ENCODE peak calls at places on chromosomes 2 and 18, in eight cellular contexts. One of them, this sample, is unnamed.

GRCh38 chr2:202269585-202269984 is 4.0 kb downstream of the NOP58 start:
- DNase-seq in dorsolateral prefrontal cortex: no peak
- DNase-seq in Daoy: no peak
- DNase-seq in NCI-H2029: no peak
- DNase-seq in activated naive CD4-positive, alpha-beta T cell treated with anti-CD3 and anti-CD28 coated beads, Interleukin-2, amount 50 U/mL, for 16 hours: no peak
- DNase-seq in spleen: no peak
- DNase-seq in GM12878: peak
- DNase-seq in astrocyte of the spinal cord: no peak
- DNase-seq in this sample: no peak

GRCh38 chr2:60958361-60958760 is 59.2 kb upstream of the PEX13 start:
- DNase-seq in dorsolateral prefrontal cortex: no peak
- DNase-seq in Daoy: peak
- DNase-seq in NCI-H2029: no peak
- DNase-seq in activated naive CD4-positive, alpha-beta T cell treated with anti-CD3 and anti-CD28 coated beads, Interleukin-2, amount 50 U/mL, for 16 hours: no peak
- DNase-seq in spleen: no peak
- DNase-seq in GM12878: no peak
- DNase-seq in astrocyte of the spinal cord: peak
- DNase-seq in this sample: no peak

GRCh38 chr2:111126581-111126980 is 5.9 kb downstream of the BCL2L11 start:
- DNase-seq in dorsolateral prefrontal cortex: no peak
- DNase-seq in Daoy: no peak
- DNase-seq in NCI-H2029: no peak
- DNase-seq in activated naive CD4-positive, alpha-beta T cell treated with anti-CD3 and anti-CD28 coated beads, Interleukin-2, amount 50 U/mL, for 16 hours: no peak
- DNase-seq in spleen: no peak
- DNase-seq in GM12878: no peak
- DNase-seq in astrocyte of the spinal cord: no peak
- DNase-seq in this sample: no peak

GRCh38 chr2:16258350-16258749 is 318.0 kb downstream of the MYCN start:
- DNase-seq in dorsolateral prefrontal cortex: no peak
- DNase-seq in Daoy: no peak
- DNase-seq in NCI-H2029: no peak
- DNase-seq in activated naive CD4-positive, alpha-beta T cell treated with anti-CD3 and anti-CD28 coated beads, Interleukin-2, amount 50 U/mL, for 16 hours: no peak
- DNase-seq in spleen: no peak
- DNase-seq in GM12878: no peak
- DNase-seq in astrocyte of the spinal cord: no peak
- DNase-seq in this sample: no peak

GRCh38 chr2:191915750-191916149 is 68.9 kb upstream of the CAVIN2 start:
- DNase-seq in dorsolateral prefrontal cortex: no peak
- DNase-seq in Daoy: no peak
- DNase-seq in NCI-H2029: no peak
- DNase-seq in activated naive CD4-positive, alpha-beta T cell treated with anti-CD3 and anti-CD28 coated beads, Interleukin-2, amount 50 U/mL, for 16 hours: no peak
- DNase-seq in spleen: no peak
- DNase-seq in GM12878: no peak
- DNase-seq in astrocyte of the spinal cord: no peak
- DNase-seq in this sample: no peak

GRCh38 chr18:79578396-79579260 is 101.0 kb upstream of the CTDP1 start:
- DNase-seq in dorsolateral prefrontal cortex: no peak
- DNase-seq in Daoy: no peak
- DNase-seq in NCI-H2029: no peak
- DNase-seq in activated naive CD4-positive, alpha-beta T cell treated with anti-CD3 and anti-CD28 coated beads, Interleukin-2, amount 50 U/mL, for 16 hours: peak
- DNase-seq in spleen: peak
- DNase-seq in GM12878: no peak
- DNase-seq in astrocyte of the spinal cord: no peak
- DNase-seq in this sample: no peak

GRCh38 chr2:164620873-164621760 is at the start of gene GRB14:
- DNase-seq in dorsolateral prefrontal cortex: peak
- DNase-seq in Daoy: peak
- DNase-seq in NCI-H2029: peak
- DNase-seq in activated naive CD4-positive, alpha-beta T cell treated with anti-CD3 and anti-CD28 coated beads, Interleukin-2, amount 50 U/mL, for 16 hours: no peak
- DNase-seq in spleen: peak
- DNase-seq in GM12878: no peak
- DNase-seq in astrocyte of the spinal cord: peak
- DNase-seq in this sample: no peak

GRCh38 chr18:13381331-13381730 is 162.8 kb downstream of the LDLRAD4 start:
- DNase-seq in dorsolateral prefrontal cortex: no peak
- DNase-seq in Daoy: no peak
- DNase-seq in NCI-H2029: no peak
- DNase-seq in activated naive CD4-positive, alpha-beta T cell treated with anti-CD3 and anti-CD28 coated beads, Interleukin-2, amount 50 U/mL, for 16 hours: no peak
- DNase-seq in spleen: no peak
- DNase-seq in GM12878: no peak
- DNase-seq in astrocyte of the spinal cord: no peak
- DNase-seq in this sample: no peak

GRCh38 chr18:12236934-12237832 is 17.0 kb upstream of the CIDEA start:
- DNase-seq in dorsolateral prefrontal cortex: peak
- DNase-seq in Daoy: peak
- DNase-seq in NCI-H2029: peak
- DNase-seq in activated naive CD4-positive, alpha-beta T cell treated with anti-CD3 and anti-CD28 coated beads, Interleukin-2, amount 50 U/mL, for 16 hours: peak
- DNase-seq in spleen: peak
- DNase-seq in GM12878: no peak
- DNase-seq in astrocyte of the spinal cord: peak
- DNase-seq in this sample: peak

GRCh38 chr2:134739879-134740301 is 21.1 kb upstream of the TMEM163 start:
- DNase-seq in dorsolateral prefrontal cortex: no peak
- DNase-seq in Daoy: peak
- DNase-seq in NCI-H2029: no peak
- DNase-seq in activated naive CD4-positive, alpha-beta T cell treated with anti-CD3 and anti-CD28 coated beads, Interleukin-2, amount 50 U/mL, for 16 hours: no peak
- DNase-seq in spleen: peak
- DNase-seq in GM12878: peak
- DNase-seq in astrocyte of the spinal cord: no peak
- DNase-seq in this sample: no peak

GRCh38 chr2:240820014-240820606 is at the start of gene KIF1A:
- DNase-seq in dorsolateral prefrontal cortex: peak
- DNase-seq in Daoy: peak
- DNase-seq in NCI-H2029: peak
- DNase-seq in activated naive CD4-positive, alpha-beta T cell treated with anti-CD3 and anti-CD28 coated beads, Interleukin-2, amount 50 U/mL, for 16 hours: peak
- DNase-seq in spleen: peak
- DNase-seq in GM12878: no peak
- DNase-seq in astrocyte of the spinal cord: no peak
- DNase-seq in this sample: peak

GRCh38 chr2:96118698-96119388 is 2.5 kb upstream of the ADRA2B start:
- DNase-seq in dorsolateral prefrontal cortex: no peak
- DNase-seq in Daoy: no peak
- DNase-seq in NCI-H2029: no peak
- DNase-seq in activated naive CD4-positive, alpha-beta T cell treated with anti-CD3 and anti-CD28 coated beads, Interleukin-2, amount 50 U/mL, for 16 hours: no peak
- DNase-seq in spleen: peak
- DNase-seq in GM12878: no peak
- DNase-seq in astrocyte of the spinal cord: no peak
- DNase-seq in this sample: no peak

GRCh38 chr2:43458002-43458628 is 137.7 kb downstream of the THADA start:
- DNase-seq in dorsolateral prefrontal cortex: no peak
- DNase-seq in Daoy: peak
- DNase-seq in NCI-H2029: no peak
- DNase-seq in activated naive CD4-positive, alpha-beta T cell treated with anti-CD3 and anti-CD28 coated beads, Interleukin-2, amount 50 U/mL, for 16 hours: no peak
- DNase-seq in spleen: no peak
- DNase-seq in GM12878: no peak
- DNase-seq in astrocyte of the spinal cord: peak
- DNase-seq in this sample: no peak

GRCh38 chr2:99881901-99882591 is 260.3 kb downstream of the AFF3 start:
- DNase-seq in dorsolateral prefrontal cortex: no peak
- DNase-seq in Daoy: peak
- DNase-seq in NCI-H2029: no peak
- DNase-seq in activated naive CD4-positive, alpha-beta T cell treated with anti-CD3 and anti-CD28 coated beads, Interleukin-2, amount 50 U/mL, for 16 hours: no peak
- DNase-seq in spleen: no peak
- DNase-seq in GM12878: no peak
- DNase-seq in astrocyte of the spinal cord: peak
- DNase-seq in this sample: no peak

GRCh38 chr2:42142476-42143184 is 26.5 kb upstream of the EML4 start:
- DNase-seq in dorsolateral prefrontal cortex: no peak
- DNase-seq in Daoy: no peak
- DNase-seq in NCI-H2029: no peak
- DNase-seq in activated naive CD4-positive, alpha-beta T cell treated with anti-CD3 and anti-CD28 coated beads, Interleukin-2, amount 50 U/mL, for 16 hours: no peak
- DNase-seq in spleen: no peak
- DNase-seq in GM12878: no peak
- DNase-seq in astrocyte of the spinal cord: peak
- DNase-seq in this sample: no peak

GRCh38 chr2:214989187-214989586 is 149.2 kb downstream of the ABCA12 start:
- DNase-seq in dorsolateral prefrontal cortex: no peak
- DNase-seq in Daoy: no peak
- DNase-seq in NCI-H2029: no peak
- DNase-seq in activated naive CD4-positive, alpha-beta T cell treated with anti-CD3 and anti-CD28 coated beads, Interleukin-2, amount 50 U/mL, for 16 hours: no peak
- DNase-seq in spleen: no peak
- DNase-seq in GM12878: no peak
- DNase-seq in astrocyte of the spinal cord: no peak
- DNase-seq in this sample: no peak

GRCh38 chr2:10452334-10452733 is 4.2 kb upstream of the ODC1 start:
- DNase-seq in dorsolateral prefrontal cortex: no peak
- DNase-seq in Daoy: peak
- DNase-seq in NCI-H2029: peak
- DNase-seq in activated naive CD4-positive, alpha-beta T cell treated with anti-CD3 and anti-CD28 coated beads, Interleukin-2, amount 50 U/mL, for 16 hours: no peak
- DNase-seq in spleen: no peak
- DNase-seq in GM12878: no peak
- DNase-seq in astrocyte of the spinal cord: peak
- DNase-seq in this sample: peak

GRCh38 chr2:219684721-219685689 is 57.6 kb downstream of the SLC4A3 start:
- DNase-seq in dorsolateral prefrontal cortex: peak
- DNase-seq in Daoy: peak
- DNase-seq in NCI-H2029: peak
- DNase-seq in activated naive CD4-positive, alpha-beta T cell treated with anti-CD3 and anti-CD28 coated beads, Interleukin-2, amount 50 U/mL, for 16 hours: peak
- DNase-seq in spleen: peak
- DNase-seq in GM12878: peak
- DNase-seq in astrocyte of the spinal cord: peak
- DNase-seq in this sample: peak

GRCh38 chr2:189336276-189336975 is 104.8 kb upstream of the WDR75 start:
- DNase-seq in dorsolateral prefrontal cortex: no peak
- DNase-seq in Daoy: no peak
- DNase-seq in NCI-H2029: no peak
- DNase-seq in activated naive CD4-positive, alpha-beta T cell treated with anti-CD3 and anti-CD28 coated beads, Interleukin-2, amount 50 U/mL, for 16 hours: no peak
- DNase-seq in spleen: no peak
- DNase-seq in GM12878: no peak
- DNase-seq in astrocyte of the spinal cord: no peak
- DNase-seq in this sample: no peak

GRCh38 chr2:165794520-165794882 is 454 bp upstream of the GALNT3 start:
- DNase-seq in dorsolateral prefrontal cortex: peak
- DNase-seq in Daoy: peak
- DNase-seq in NCI-H2029: peak
- DNase-seq in activated naive CD4-positive, alpha-beta T cell treated with anti-CD3 and anti-CD28 coated beads, Interleukin-2, amount 50 U/mL, for 16 hours: peak
- DNase-seq in spleen: peak
- DNase-seq in GM12878: peak
- DNase-seq in astrocyte of the spinal cord: peak
- DNase-seq in this sample: peak

GRCh38 chr2:13666582-13667414 is 950.1 kb downstream of the TRIB2 start:
- DNase-seq in dorsolateral prefrontal cortex: no peak
- DNase-seq in Daoy: no peak
- DNase-seq in NCI-H2029: no peak
- DNase-seq in activated naive CD4-positive, alpha-beta T cell treated with anti-CD3 and anti-CD28 coated beads, Interleukin-2, amount 50 U/mL, for 16 hours: no peak
- DNase-seq in spleen: no peak
- DNase-seq in GM12878: peak
- DNase-seq in astrocyte of the spinal cord: no peak
- DNase-seq in this sample: no peak

GRCh38 chr2:64259301-64259700 is 115.1 kb upstream of the PELI1 start:
- DNase-seq in dorsolateral prefrontal cortex: no peak
- DNase-seq in Daoy: no peak
- DNase-seq in NCI-H2029: no peak
- DNase-seq in activated naive CD4-positive, alpha-beta T cell treated with anti-CD3 and anti-CD28 coated beads, Interleukin-2, amount 50 U/mL, for 16 hours: no peak
- DNase-seq in spleen: no peak
- DNase-seq in GM12878: no peak
- DNase-seq in astrocyte of the spinal cord: no peak
- DNase-seq in this sample: no peak

GRCh38 chr2:177201919-177202346 is 10.7 kb upstream of the HNRNPA3 start:
- DNase-seq in dorsolateral prefrontal cortex: no peak
- DNase-seq in Daoy: no peak
- DNase-seq in NCI-H2029: no peak
- DNase-seq in activated naive CD4-positive, alpha-beta T cell treated with anti-CD3 and anti-CD28 coated beads, Interleukin-2, amount 50 U/mL, for 16 hours: no peak
- DNase-seq in spleen: no peak
- DNase-seq in GM12878: no peak
- DNase-seq in astrocyte of the spinal cord: no peak
- DNase-seq in this sample: no peak

GRCh38 chr2:234593636-234594035 is 96.8 kb upstream of the ARL4C start:
- DNase-seq in dorsolateral prefrontal cortex: no peak
- DNase-seq in Daoy: no peak
- DNase-seq in NCI-H2029: no peak
- DNase-seq in activated naive CD4-positive, alpha-beta T cell treated with anti-CD3 and anti-CD28 coated beads, Interleukin-2, amount 50 U/mL, for 16 hours: no peak
- DNase-seq in spleen: no peak
- DNase-seq in GM12878: no peak
- DNase-seq in astrocyte of the spinal cord: peak
- DNase-seq in this sample: no peak

GRCh38 chr18:67864677-67865340 is 348.3 kb upstream of the DSEL start:
- DNase-seq in dorsolateral prefrontal cortex: no peak
- DNase-seq in Daoy: no peak
- DNase-seq in NCI-H2029: no peak
- DNase-seq in activated naive CD4-positive, alpha-beta T cell treated with anti-CD3 and anti-CD28 coated beads, Interleukin-2, amount 50 U/mL, for 16 hours: no peak
- DNase-seq in spleen: no peak
- DNase-seq in GM12878: no peak
- DNase-seq in astrocyte of the spinal cord: peak
- DNase-seq in this sample: no peak

GRCh38 chr2:65557616-65558573 is 125.5 kb upstream of the SPRED2 start:
- DNase-seq in dorsolateral prefrontal cortex: no peak
- DNase-seq in Daoy: no peak
- DNase-seq in NCI-H2029: no peak
- DNase-seq in activated naive CD4-positive, alpha-beta T cell treated with anti-CD3 and anti-CD28 coated beads, Interleukin-2, amount 50 U/mL, for 16 hours: no peak
- DNase-seq in spleen: no peak
- DNase-seq in GM12878: no peak
- DNase-seq in astrocyte of the spinal cord: no peak
- DNase-seq in this sample: no peak

GRCh38 chr2:173187911-173188788 is 112.5 kb downstream of the MAP3K20 start:
- DNase-seq in dorsolateral prefrontal cortex: no peak
- DNase-seq in Daoy: peak
- DNase-seq in NCI-H2029: no peak
- DNase-seq in activated naive CD4-positive, alpha-beta T cell treated with anti-CD3 and anti-CD28 coated beads, Interleukin-2, amount 50 U/mL, for 16 hours: no peak
- DNase-seq in spleen: no peak
- DNase-seq in GM12878: no peak
- DNase-seq in astrocyte of the spinal cord: peak
- DNase-seq in this sample: no peak

GRCh38 chr2:71923143-71923525 is 224.5 kb downstream of the CYP26B1 start:
- DNase-seq in dorsolateral prefrontal cortex: no peak
- DNase-seq in Daoy: no peak
- DNase-seq in NCI-H2029: no peak
- DNase-seq in activated naive CD4-positive, alpha-beta T cell treated with anti-CD3 and anti-CD28 coated beads, Interleukin-2, amount 50 U/mL, for 16 hours: no peak
- DNase-seq in spleen: no peak
- DNase-seq in GM12878: no peak
- DNase-seq in astrocyte of the spinal cord: no peak
- DNase-seq in this sample: no peak

GRCh38 chr2:219249203-219249980 is 3.7 kb upstream of the TUBA4B start:
- DNase-seq in dorsolateral prefrontal cortex: peak
- DNase-seq in Daoy: peak
- DNase-seq in NCI-H2029: peak
- DNase-seq in activated naive CD4-positive, alpha-beta T cell treated with anti-CD3 and anti-CD28 coated beads, Interleukin-2, amount 50 U/mL, for 16 hours: no peak
- DNase-seq in spleen: peak
- DNase-seq in GM12878: peak
- DNase-seq in astrocyte of the spinal cord: peak
- DNase-seq in this sample: peak

GRCh38 chr2:233844064-233844807 is 10.1 kb downstream of the HJURP start:
- DNase-seq in dorsolateral prefrontal cortex: no peak
- DNase-seq in Daoy: no peak
- DNase-seq in NCI-H2029: no peak
- DNase-seq in activated naive CD4-positive, alpha-beta T cell treated with anti-CD3 and anti-CD28 coated beads, Interleukin-2, amount 50 U/mL, for 16 hours: no peak
- DNase-seq in spleen: peak
- DNase-seq in GM12878: no peak
- DNase-seq in astrocyte of the spinal cord: no peak
- DNase-seq in this sample: no peak

GRCh38 chr2:146989726-146990125 is 855.1 kb upstream of the ACVR2A start:
- DNase-seq in dorsolateral prefrontal cortex: no peak
- DNase-seq in Daoy: no peak
- DNase-seq in NCI-H2029: no peak
- DNase-seq in activated naive CD4-positive, alpha-beta T cell treated with anti-CD3 and anti-CD28 coated beads, Interleukin-2, amount 50 U/mL, for 16 hours: no peak
- DNase-seq in spleen: no peak
- DNase-seq in GM12878: no peak
- DNase-seq in astrocyte of the spinal cord: peak
- DNase-seq in this sample: no peak

GRCh38 chr2:232689152-232689910 is 7.8 kb upstream of the GIGYF2 start:
- DNase-seq in dorsolateral prefrontal cortex: no peak
- DNase-seq in Daoy: peak
- DNase-seq in NCI-H2029: peak
- DNase-seq in activated naive CD4-positive, alpha-beta T cell treated with anti-CD3 and anti-CD28 coated beads, Interleukin-2, amount 50 U/mL, for 16 hours: no peak
- DNase-seq in spleen: peak
- DNase-seq in GM12878: no peak
- DNase-seq in astrocyte of the spinal cord: peak
- DNase-seq in this sample: no peak

GRCh38 chr2:1617425-1618021 is 126.8 kb downstream of the PXDN start:
- DNase-seq in dorsolateral prefrontal cortex: no peak
- DNase-seq in Daoy: no peak
- DNase-seq in NCI-H2029: no peak
- DNase-seq in activated naive CD4-positive, alpha-beta T cell treated with anti-CD3 and anti-CD28 coated beads, Interleukin-2, amount 50 U/mL, for 16 hours: no peak
- DNase-seq in spleen: no peak
- DNase-seq in GM12878: no peak
- DNase-seq in astrocyte of the spinal cord: no peak
- DNase-seq in this sample: no peak

GRCh38 chr2:10931710-10932255 is 20.0 kb downstream of the KCNF1 start:
- DNase-seq in dorsolateral prefrontal cortex: no peak
- DNase-seq in Daoy: no peak
- DNase-seq in NCI-H2029: no peak
- DNase-seq in activated naive CD4-positive, alpha-beta T cell treated with anti-CD3 and anti-CD28 coated beads, Interleukin-2, amount 50 U/mL, for 16 hours: no peak
- DNase-seq in spleen: peak
- DNase-seq in GM12878: no peak
- DNase-seq in astrocyte of the spinal cord: peak
- DNase-seq in this sample: no peak

This sample was measured in NCI-H2107.